ENCODE peak calls at places on chromosome 20, in seven cellular contexts. Z is adrenal gland, U is hepatocyte, N is left lung, E is uterus, O is esophagus muscularis mucosa, F is stomach. L is an unnamed sample.

GRCh38 chr20:3307695-3308094 is 68.7 kb upstream of the SLC4A11 start:
- DNase-seq in Z (no peak), U (no peak), N (no peak), E (no peak), O (no peak), F (no peak), L (no peak)

GRCh38 chr20:33773412-33774089 is 37.6 kb upstream of the CHMP4B start:
- DNase-seq in Z (no peak), U (no peak), N (no peak), E (no peak), O (no peak), F (no peak), L (no peak)

GRCh38 chr20:34954905-34955231 is 738 bp downstream of the GSS start:
- DNase-seq in Z (peak; percentile 68), U (peak; percentile 28), N (no peak), E (peak; percentile 27), O (no peak), F (peak; percentile 28), L (no peak)

GRCh38 chr20:3514012-3514642 is 43.3 kb downstream of the ATRN start:
- DNase-seq in Z (no peak), U (no peak), N (no peak), E (no peak), O (no peak), F (no peak), L (no peak)

GRCh38 chr20:43040427-43040826 is 149.3 kb downstream of the PTPRT start:
- DNase-seq in Z (no peak), U (peak; percentile 63), N (no peak), E (no peak), O (no peak), F (no peak), L (no peak)

GRCh38 chr20:12237772-12238171 is 320.1 kb downstream of the BTBD3 start:
- DNase-seq in Z (no peak), U (no peak), N (no peak), E (peak; percentile 38), O (no peak), F (no peak), L (no peak)

GRCh38 chr20:6501061-6501460 is 266.4 kb upstream of the BMP2 start:
- DNase-seq in Z (peak; percentile 54), U (no peak), N (no peak), E (no peak), O (no peak), F (no peak), L (no peak)

GRCh38 chr20:33674294-33675126 is at the start of gene NECAB3:
- DNase-seq in Z (peak; percentile 90), U (peak; percentile 96), N (peak; percentile 97), E (peak; percentile 91), O (peak; percentile 95), F (peak; percentile 90), L (peak; percentile 90)

GRCh38 chr20:38049800-38050199 is 16.3 kb downstream of the RPRD1B start:
- DNase-seq in Z (no peak), U (no peak), N (no peak), E (no peak), O (no peak), F (no peak), L (peak; percentile 85)

GRCh38 chr20:41654884-41655283 is 36.7 kb upstream of the CHD6 start:
- DNase-seq in Z (no peak), U (peak; percentile 52), N (no peak), E (no peak), O (no peak), F (peak; percentile 32), L (no peak)

GRCh38 chr20:48682529-48683385 is 145.0 kb downstream of the PREX1 start:
- DNase-seq in Z (peak; percentile 98), U (peak; percentile 90), N (peak; percentile 85), E (peak; percentile 69), O (no peak), F (peak; percentile 97), L (no peak)

GRCh38 chr20:59955131-59955796 is 3.0 kb upstream of the CDH26 start:
- DNase-seq in Z (no peak), U (peak; percentile 45), N (no peak), E (no peak), O (no peak), F (no peak), L (no peak)

GRCh38 chr20:2986466-2986865 is 57.0 kb upstream of the GNRH2 start:
- DNase-seq in Z (no peak), U (no peak), N (no peak), E (no peak), O (no peak), F (no peak), L (no peak)

GRCh38 chr20:38806855-38807655 is 1.6 kb downstream of the PPP1R16B start:
- DNase-seq in Z (no peak), U (no peak), N (no peak), E (no peak), O (no peak), F (no peak), L (no peak)

GRCh38 chr20:36315545-36316351 is 9.6 kb downstream of the DLGAP4 start:
- DNase-seq in Z (no peak), U (no peak), N (no peak), E (no peak), O (no peak), F (no peak), L (peak; percentile 82)

GRCh38 chr20:13684566-13685222 is 46.0 kb upstream of the TASP1 start:
- DNase-seq in Z (no peak), U (no peak), N (no peak), E (no peak), O (no peak), F (no peak), L (no peak)

GRCh38 chr20:37932074-37932473 is 29.1 kb downstream of the VSTM2L start:
- DNase-seq in Z (no peak), U (no peak), N (no peak), E (no peak), O (no peak), F (no peak), L (no peak)

GRCh38 chr20:33644313-33645071 is 17.6 kb upstream of the C20orf144 start:
- DNase-seq in Z (peak; percentile 46), U (no peak), N (peak; percentile 73), E (no peak), O (no peak), F (no peak), L (peak; percentile 82)

GRCh38 chr20:19726126-19726525 is 31.9 kb upstream of the RIN2 start:
- DNase-seq in Z (no peak), U (no peak), N (no peak), E (no peak), O (no peak), F (no peak), L (no peak)

DNA sequence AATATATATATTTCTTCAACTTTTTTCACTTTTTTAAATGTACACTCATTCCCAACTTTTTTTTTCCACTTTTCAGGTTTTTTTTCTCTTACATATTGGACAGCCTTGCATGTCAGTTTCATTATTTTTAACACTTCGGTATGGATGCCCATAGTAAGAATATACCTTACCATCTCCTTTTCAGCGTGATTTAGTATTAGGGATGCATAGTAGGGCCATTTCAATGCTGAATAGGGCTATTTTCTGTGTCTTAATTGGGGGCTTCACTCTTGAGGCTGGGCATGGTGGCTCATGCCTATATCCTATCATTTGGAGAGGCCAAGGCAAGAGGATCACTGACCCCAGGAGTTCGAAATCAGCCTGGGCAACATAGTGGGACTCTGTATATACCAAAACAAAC is 6.7 kb downstream of the RNF114 start:
- DNase-seq in Z (no peak), U (no peak), N (no peak), E (no peak), O (no peak), F (no peak), L (peak; percentile 32)
- H3K36me3 ChIP-seq in Z (peaks cover 70% of the 10 kb centered on the region), U (no peaks in the 10 kb centered on the region), N (no peaks in the 10 kb centered on the region), E (no peaks in the 10 kb centered on the region), O (peaks cover 63% of the 10 kb centered on the region), F (peaks cover 78% of the 10 kb centered on the region), L (peaks cover 92% of the 10 kb centered on the region)

GRCh38 chr20:62658593-62659159 is 16.4 kb downstream of the SLCO4A1 start:
- DNase-seq in Z (no peak), U (no peak), N (no peak), E (no peak), O (no peak), F (no peak), L (no peak)

GRCh38 chr20:62657956-62658355 is 15.7 kb downstream of the SLCO4A1 start:
- DNase-seq in Z (no peak), U (no peak), N (no peak), E (no peak), O (no peak), F (no peak), L (no peak)

GRCh38 chr20:62660216-62660615 is 17.9 kb downstream of the SLCO4A1 start:
- DNase-seq in Z (no peak), U (no peak), N (no peak), E (no peak), O (no peak), F (no peak), L (no peak)

GRCh38 chr20:62660768-62661167 is 18.5 kb downstream of the SLCO4A1 start:
- DNase-seq in Z (no peak), U (no peak), N (no peak), E (no peak), O (no peak), F (no peak), L (no peak)

DNA sequence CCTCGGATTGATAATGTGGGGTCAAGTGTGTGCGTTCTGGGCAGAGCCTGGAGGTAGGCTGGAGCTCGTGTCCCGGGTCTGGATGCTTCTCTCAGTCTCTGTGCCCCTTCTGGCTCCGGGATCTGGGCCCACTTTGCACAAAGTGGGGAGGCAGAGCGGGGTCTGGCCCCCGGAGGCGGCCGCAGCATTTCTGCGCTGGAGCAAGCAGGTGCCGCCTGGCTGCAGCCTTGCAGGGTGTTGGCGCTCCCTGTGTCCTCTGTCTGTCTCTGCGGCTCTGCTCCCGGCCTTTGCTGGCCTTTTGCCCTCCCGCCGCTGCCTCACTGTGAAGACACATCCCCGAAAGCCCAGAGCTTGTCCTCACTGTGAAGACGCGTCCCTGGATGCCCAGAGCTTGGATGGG is 17.2 kb downstream of the SLCO4A1 start:
- DNase-seq in Z (no peak), U (no peak), N (no peak), E (no peak), O (no peak), F (no peak), L (no peak)
- H3K36me3 ChIP-seq in Z (no peaks in the 10 kb centered on the region), U (no peaks in the 10 kb centered on the region), N (no peaks in the 10 kb centered on the region), E (no peaks in the 10 kb centered on the region), O (no peaks in the 10 kb centered on the region), F (peaks cover 56% of the 10 kb centered on the region), L (peaks cover 5% of the 10 kb centered on the region)

DNA sequence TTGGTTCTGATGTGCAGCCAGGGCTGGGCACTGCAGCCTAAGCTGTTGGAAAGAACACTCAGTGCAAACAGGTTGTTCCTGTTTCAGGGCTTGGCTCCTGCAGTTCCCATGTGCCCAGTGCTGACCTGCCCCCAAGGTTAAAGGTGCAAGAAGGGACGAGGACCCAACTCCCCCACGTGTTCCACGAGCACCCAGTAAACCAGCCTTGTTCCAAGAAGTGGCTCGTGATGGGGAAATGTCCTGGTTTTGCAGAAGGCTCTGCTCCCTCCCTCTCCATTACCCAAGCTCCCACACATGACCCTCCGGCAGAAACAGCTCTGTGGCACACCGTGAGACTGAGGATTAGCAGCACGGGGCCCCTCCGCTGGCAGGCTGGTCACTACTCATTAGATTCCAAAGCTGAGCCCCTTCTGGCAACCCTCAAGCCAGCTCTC is 9.4 kb downstream of the ACSS1 start:
- DNase-seq in Z (no peak), U (no peak), N (no peak), E (peak; percentile 14), O (no peak), F (peak; percentile 78), L (peak; percentile 48)
- H3K36me3 ChIP-seq in Z (peaks cover 16% of the 10 kb centered on the region), U (no peaks in the 10 kb centered on the region), N (no peaks in the 10 kb centered on the region), E (no peaks in the 10 kb centered on the region), O (peaks cover 30% of the 10 kb centered on the region), F (peaks cover 35% of the 10 kb centered on the region), L (no peaks in the 10 kb centered on the region)

DNA sequence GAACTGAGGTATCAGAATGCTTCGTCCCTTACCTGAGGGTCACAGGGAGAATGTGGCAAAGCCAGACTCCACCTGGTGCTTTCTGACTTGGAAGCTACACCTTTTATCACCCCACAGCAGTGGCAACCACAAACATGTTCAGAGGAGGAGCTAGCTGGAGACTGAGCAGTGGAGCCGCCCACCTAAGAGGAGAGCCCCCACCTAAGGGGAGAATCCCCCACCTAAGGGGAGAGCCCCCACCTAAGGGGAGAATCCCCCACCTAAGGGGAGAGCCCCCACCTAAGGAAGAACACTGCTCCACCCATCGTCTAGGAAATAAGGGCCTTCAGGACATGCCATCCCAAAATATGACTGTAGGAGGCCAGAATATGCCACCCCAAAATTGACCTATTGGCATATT is 4.0 kb downstream of the SLC52A3 start:
- DNase-seq in Z (peak; percentile 6), U (no peak), N (no peak), E (no peak), O (no peak), F (no peak), L (no peak)
- H3K36me3 ChIP-seq in Z (no peaks in the 10 kb centered on the region), U (no peaks in the 10 kb centered on the region), N (no peaks in the 10 kb centered on the region), E (no peaks in the 10 kb centered on the region), O (no peaks in the 10 kb centered on the region), F (peaks cover 24% of the 10 kb centered on the region), L (no peaks in the 10 kb centered on the region)

L was measured in RWPE2.